ENCODE peak calls at places on chromosomes 13 and 19, in seven cellular contexts. One of them, this sample, is unnamed.

GRCh38 chr13:20105161-20105689 is 55.6 kb downstream of the GJA3 start:
- DNase-seq in T-cell: no peak
- DNase-seq in effector memory CD4-positive, alpha-beta T cell: no peak
- DNase-seq in BJ: no peak
- DNase-seq in Calu3: no peak
- DNase-seq in fibroblast of lung: no peak
- DNase-seq in KBM-7: no peak
- DNase-seq in this sample: no peak

GRCh38 chr19:1855040-1855827 is 7.0 kb upstream of the REXO1 start:
- DNase-seq in T-cell: peak
- DNase-seq in effector memory CD4-positive, alpha-beta T cell: peak
- DNase-seq in BJ: peak
- DNase-seq in Calu3: peak
- DNase-seq in fibroblast of lung: peak
- DNase-seq in KBM-7: peak
- DNase-seq in this sample: peak

GRCh38 chr19:50478901-50479715 is 2.5 kb upstream of the GARIN5A start:
- DNase-seq in T-cell: no peak
- DNase-seq in effector memory CD4-positive, alpha-beta T cell: no peak
- DNase-seq in BJ: no peak
- DNase-seq in Calu3: peak
- DNase-seq in fibroblast of lung: peak
- DNase-seq in KBM-7: peak
- DNase-seq in this sample: no peak

GRCh38 chr19:46809534-46810272 is 21.3 kb upstream of the SLC1A5 start:
- DNase-seq in T-cell: no peak
- DNase-seq in effector memory CD4-positive, alpha-beta T cell: no peak
- DNase-seq in BJ: no peak
- DNase-seq in Calu3: no peak
- DNase-seq in fibroblast of lung: no peak
- DNase-seq in KBM-7: no peak
- DNase-seq in this sample: no peak

GRCh38 chr19:51098366-51099069 is 9.7 kb downstream of the CTU1 start:
- DNase-seq in T-cell: peak
- DNase-seq in effector memory CD4-positive, alpha-beta T cell: no peak
- DNase-seq in BJ: no peak
- DNase-seq in Calu3: no peak
- DNase-seq in fibroblast of lung: peak
- DNase-seq in KBM-7: no peak
- DNase-seq in this sample: no peak

GRCh38 chr13:37047032-37047431 is 12.5 kb downstream of the SUPT20H start:
- DNase-seq in T-cell: no peak
- DNase-seq in effector memory CD4-positive, alpha-beta T cell: no peak
- DNase-seq in BJ: no peak
- DNase-seq in Calu3: no peak
- DNase-seq in fibroblast of lung: no peak
- DNase-seq in KBM-7: no peak
- DNase-seq in this sample: no peak

GRCh38 chr13:31965361-31966066 is 66.1 kb upstream of the FRY start:
- DNase-seq in T-cell: no peak
- DNase-seq in effector memory CD4-positive, alpha-beta T cell: no peak
- DNase-seq in BJ: no peak
- DNase-seq in Calu3: no peak
- DNase-seq in fibroblast of lung: peak
- DNase-seq in KBM-7: no peak
- DNase-seq in this sample: no peak

GRCh38 chr19:29805026-29805925 is 6.5 kb upstream of the CCNE1 start:
- DNase-seq in T-cell: no peak
- DNase-seq in effector memory CD4-positive, alpha-beta T cell: no peak
- DNase-seq in BJ: no peak
- DNase-seq in Calu3: no peak
- DNase-seq in fibroblast of lung: peak
- DNase-seq in KBM-7: no peak
- DNase-seq in this sample: no peak

GRCh38 chr13:44331912-44332840 is 41.4 kb upstream of the SERP2 start:
- DNase-seq in T-cell: no peak
- DNase-seq in effector memory CD4-positive, alpha-beta T cell: no peak
- DNase-seq in BJ: peak
- DNase-seq in Calu3: no peak
- DNase-seq in fibroblast of lung: peak
- DNase-seq in KBM-7: peak
- DNase-seq in this sample: peak

GRCh38 chr19:35524181-35524838 is 3.8 kb downstream of the SBSN start:
- DNase-seq in T-cell: no peak
- DNase-seq in effector memory CD4-positive, alpha-beta T cell: no peak
- DNase-seq in BJ: no peak
- DNase-seq in Calu3: no peak
- DNase-seq in fibroblast of lung: no peak
- DNase-seq in KBM-7: no peak
- DNase-seq in this sample: no peak

GRCh38 chr13:104171132-104171531 is 1104.9 kb upstream of the SLC10A2 start:
- DNase-seq in T-cell: no peak
- DNase-seq in effector memory CD4-positive, alpha-beta T cell: no peak
- DNase-seq in BJ: no peak
- DNase-seq in Calu3: no peak
- DNase-seq in fibroblast of lung: no peak
- DNase-seq in KBM-7: no peak
- DNase-seq in this sample: no peak

GRCh38 chr19:48813123-48813911 is 2.5 kb upstream of the BCAT2 start:
- DNase-seq in T-cell: no peak
- DNase-seq in effector memory CD4-positive, alpha-beta T cell: no peak
- DNase-seq in BJ: no peak
- DNase-seq in Calu3: no peak
- DNase-seq in fibroblast of lung: no peak
- DNase-seq in KBM-7: peak
- DNase-seq in this sample: no peak

GRCh38 chr19:46825731-46826055 is 25.0 kb downstream of the AP2S1 start:
- DNase-seq in T-cell: no peak
- DNase-seq in effector memory CD4-positive, alpha-beta T cell: no peak
- DNase-seq in BJ: no peak
- DNase-seq in Calu3: no peak
- DNase-seq in fibroblast of lung: no peak
- DNase-seq in KBM-7: no peak
- DNase-seq in this sample: no peak

GRCh38 chr13:113029487-113030258 is 60.7 kb downstream of the MCF2L start:
- DNase-seq in T-cell: no peak
- DNase-seq in effector memory CD4-positive, alpha-beta T cell: no peak
- DNase-seq in BJ: no peak
- DNase-seq in Calu3: peak
- DNase-seq in fibroblast of lung: no peak
- DNase-seq in KBM-7: peak
- DNase-seq in this sample: no peak

GRCh38 chr13:68697551-68697950 is 1410.1 kb upstream of the ATXN8OS start:
- DNase-seq in T-cell: no peak
- DNase-seq in effector memory CD4-positive, alpha-beta T cell: no peak
- DNase-seq in BJ: no peak
- DNase-seq in Calu3: no peak
- DNase-seq in fibroblast of lung: peak
- DNase-seq in KBM-7: peak
- DNase-seq in this sample: no peak

GRCh38 chr13:44234566-44234965 is 139.1 kb upstream of the SERP2 start:
- DNase-seq in T-cell: no peak
- DNase-seq in effector memory CD4-positive, alpha-beta T cell: no peak
- DNase-seq in BJ: no peak
- DNase-seq in Calu3: no peak
- DNase-seq in fibroblast of lung: no peak
- DNase-seq in KBM-7: no peak
- DNase-seq in this sample: no peak

GRCh38 chr13:29504691-29505090 is 90.8 kb downstream of the SLC7A1 start:
- DNase-seq in T-cell: no peak
- DNase-seq in effector memory CD4-positive, alpha-beta T cell: no peak
- DNase-seq in BJ: no peak
- DNase-seq in Calu3: no peak
- DNase-seq in fibroblast of lung: no peak
- DNase-seq in KBM-7: no peak
- DNase-seq in this sample: no peak

GRCh38 chr13:95862401-95862800 is 185.5 kb downstream of the DNAJC3 start:
- DNase-seq in T-cell: no peak
- DNase-seq in effector memory CD4-positive, alpha-beta T cell: no peak
- DNase-seq in BJ: no peak
- DNase-seq in Calu3: no peak
- DNase-seq in fibroblast of lung: no peak
- DNase-seq in KBM-7: no peak
- DNase-seq in this sample: no peak

GRCh38 chr19:347946-348861 is 3.6 kb upstream of the MIER2 start:
- DNase-seq in T-cell: no peak
- DNase-seq in effector memory CD4-positive, alpha-beta T cell: no peak
- DNase-seq in BJ: no peak
- DNase-seq in Calu3: peak
- DNase-seq in fibroblast of lung: peak
- DNase-seq in KBM-7: no peak
- DNase-seq in this sample: no peak

GRCh38 chr19:2089001-2089711 is 7.0 kb downstream of the MOB3A start:
- DNase-seq in T-cell: no peak
- DNase-seq in effector memory CD4-positive, alpha-beta T cell: no peak
- DNase-seq in BJ: no peak
- DNase-seq in Calu3: no peak
- DNase-seq in fibroblast of lung: peak
- DNase-seq in KBM-7: peak
- DNase-seq in this sample: no peak

This sample was measured in tibial artery.